ENCODE peak calls at places on chromosome 17, in four cellular contexts. D is non-pigmented ciliary epithelial cell; O is HCEC 1CT; Y is T-helper 2 cell treated with Interferon-gamma antibody and Interleukin-4, amounts not matched to agents 5 μg/mL and 100 μg/mL, for 36 hours. S is an unnamed sample.

GRCh38 chr17:59762022-59762825 is 54.8 kb downstream of the VMP1 start:
- DNase-seq in D (no peak), O (peak), Y (no peak), S (peak)

GRCh38 chr17:8121531-8122390 is 2.1 kb downstream of the HES7 start:
- DNase-seq in D (no peak), O (peak), Y (peak), S (peak)

GRCh38 chr17:8896087-8896486 is 28.6 kb upstream of the PIK3R6 start:
- DNase-seq in D (no peak), O (no peak), Y (no peak), S (no peak)

GRCh38 chr17:59706900-59707181 is 389 bp downstream of the PTRH2 start:
- DNase-seq in D (no peak), O (no peak), Y (no peak), S (no peak)

GRCh38 chr17:50634123-50634914 is at the start of gene ABCC3:
- DNase-seq in D (no peak), O (peak), Y (no peak), S (no peak)

GRCh38 chr17:7060165-7060890 is 16.4 kb upstream of the SLC16A11 start:
- DNase-seq in D (peak), O (peak), Y (peak), S (peak)

GRCh38 chr17:55265434-55266021 is 768 bp downstream of the HLF start:
- DNase-seq in D (no peak), O (no peak), Y (no peak), S (no peak)

GRCh38 chr17:80099291-80100034 is 1.9 kb upstream of the GAA start:
- DNase-seq in D (no peak), O (no peak), Y (no peak), S (no peak)

GRCh38 chr17:72715906-72716572 is 376.4 kb downstream of the SLC39A11 start:
- DNase-seq in D (peak), O (peak), Y (no peak), S (peak)

GRCh38 chr17:6603746-6604325 is 36.7 kb downstream of the KIAA0753 start:
- DNase-seq in D (no peak), O (no peak), Y (no peak), S (no peak)

GRCh38 chr17:72119963-72120877 is 600 bp upstream of the SOX9 start:
- DNase-seq in D (no peak), O (peak), Y (no peak), S (peak)

GRCh38 chr17:5784791-5785190 is 200.5 kb upstream of the NLRP1 start:
- DNase-seq in D (no peak), O (no peak), Y (no peak), S (no peak)

GRCh38 chr17:18139949-18140348 is 31.4 kb downstream of the MYO15A start:
- DNase-seq in D (no peak), O (peak), Y (no peak), S (peak)

GRCh38 chr17:39553326-39553945 is 54.3 kb downstream of the NEUROD2 start:
- DNase-seq in D (no peak), O (peak), Y (no peak), S (peak)